ENCODE peak calls at places on chromosome X, in four cellular contexts. L, O, T and V are unnamed samples.

GRCh38 chrX:72201836-72202536 is 20.4 kb downstream of the PIN4 start:
- DNase-seq in L (no peak), O (no peak), T (no peak), V (no peak)

GRCh38 chrX:21412883-21413282 is 38.7 kb downstream of the CNKSR2 start:
- DNase-seq in L (no peak), O (no peak), T (no peak), V (no peak)

GRCh38 chrX:115332832-115333231 is 43.3 kb downstream of the LUZP4 start:
- DNase-seq in L (no peak), O (no peak), T (no peak), V (no peak)

GRCh38 chrX:107935200-107935599 is 47.0 kb downstream of the TEX13B start:
- DNase-seq in L (no peak), O (no peak), T (no peak), V (no peak)

GRCh38 chrX:53116101-53116500 is 22.2 kb downstream of the KANTR start:
- DNase-seq in L (no peak), O (no peak), T (no peak), V (no peak)

GRCh38 chrX:129653985-129654651 is 638 bp downstream of the APLN start:
- DNase-seq in L (no peak), O (peak), T (no peak), V (no peak)

GRCh38 chrX:107871136-107871535 is 45.5 kb downstream of the MID2 start:
- DNase-seq in L (no peak), O (no peak), T (no peak), V (no peak)

GRCh38 chrX:52410439-52411394 is 41.9 kb downstream of the XAGE2 start:
- DNase-seq in L (peak), O (no peak), T (no peak), V (no peak)

GRCh38 chrX:94302446-94302845 is 628.4 kb downstream of the FAM133A start:
- DNase-seq in L (no peak), O (no peak), T (no peak), V (no peak)

GRCh38 chrX:107603433-107604159 is 24.7 kb upstream of the PRPS1 start:
- DNase-seq in L (no peak), O (no peak), T (no peak), V (no peak)

GRCh38 chrX:125475482-125475881 is 155.8 kb downstream of the TEX13C start:
- DNase-seq in L (no peak), O (no peak), T (no peak), V (no peak)

GRCh38 chrX:45623266-45623665 is 422.6 kb upstream of the DIPK2B start:
- DNase-seq in L (no peak), O (no peak), T (no peak), V (no peak)

GRCh38 chrX:7216981-7217587 is 69.1 kb upstream of the PUDP start:
- DNase-seq in L (no peak), O (no peak), T (no peak), V (peak)

GRCh38 chrX:45309096-45309495 is 108.4 kb upstream of the DIPK2B start:
- DNase-seq in L (no peak), O (no peak), T (no peak), V (no peak)

GRCh38 chrX:10085223-10085622 is 71.6 kb upstream of the CLCN4 start:
- DNase-seq in L (no peak), O (no peak), T (no peak), V (no peak)

GRCh38 chrX:17007134-17007768 is 60.8 kb downstream of the REPS2 start:
- DNase-seq in L (no peak), O (no peak), T (no peak), V (peak)

GRCh38 chrX:19723427-19723826 is 164.0 kb downstream of the SH3KBP1 start:
- DNase-seq in L (no peak), O (no peak), T (no peak), V (no peak)

GRCh38 chrX:17987783-17988182 is 126.7 kb upstream of the RAI2 start:
- DNase-seq in L (no peak), O (no peak), T (no peak), V (no peak)

GRCh38 chrX:70168238-70169188 is 8.8 kb upstream of the DGAT2L6 start:
- DNase-seq in L (no peak), O (no peak), T (no peak), V (no peak)

GRCh38 chrX:12770440-12770839 is 20.8 kb upstream of the PRPS2 start:
- DNase-seq in L (no peak), O (no peak), T (no peak), V (no peak)

GRCh38 chrX:124217289-124218251 is 114.9 kb upstream of the TEX13D start:
- DNase-seq in L (no peak), O (no peak), T (no peak), V (no peak)

GRCh38 chrX:107935664-107936433 is 46.3 kb downstream of the TEX13B start:
- DNase-seq in L (no peak), O (no peak), T (no peak), V (peak)

GRCh38 chrX:50736651-50737050 is 77.3 kb downstream of the SHROOM4 start:
- DNase-seq in L (no peak), O (no peak), T (no peak), V (no peak)

GRCh38 chrX:20320461-20321159 is 53.9 kb upstream of the RPS6KA3 start:
- DNase-seq in L (peak), O (no peak), T (no peak), V (no peak)

GRCh38 chrX:39654183-39654925 is 443.4 kb downstream of the BCOR start:
- DNase-seq in L (no peak), O (no peak), T (no peak), V (no peak)

GRCh38 chrX:46268429-46268828 is 276.8 kb downstream of the ZNF674 start:
- DNase-seq in L (no peak), O (no peak), T (no peak), V (no peak)

GRCh38 chrX:30488092-30488491 is 89.5 kb downstream of the TASL start:
- DNase-seq in L (no peak), O (no peak), T (no peak), V (no peak)

GRCh38 chrX:44143061-44143602 is 169.9 kb upstream of the NDP start:
- DNase-seq in L (no peak), O (no peak), T (no peak), V (no peak)

GRCh38 chrX:132740316-132741123 is 217.9 kb downstream of the HS6ST2 start:
- DNase-seq in L (no peak), O (no peak), T (no peak), V (no peak)

GRCh38 chrX:129768186-129768585 is 11.6 kb upstream of the SASH3 start:
- DNase-seq in L (no peak), O (no peak), T (no peak), V (no peak)

GRCh38 chrX:14697453-14697852 is 168.1 kb downstream of the GLRA2 start:
- DNase-seq in L (no peak), O (no peak), T (no peak), V (peak)

GRCh38 chrX:48569958-48570357 is 4.3 kb upstream of the RBM3 start:
- DNase-seq in L (no peak), O (no peak), T (no peak), V (no peak)

DNA sequence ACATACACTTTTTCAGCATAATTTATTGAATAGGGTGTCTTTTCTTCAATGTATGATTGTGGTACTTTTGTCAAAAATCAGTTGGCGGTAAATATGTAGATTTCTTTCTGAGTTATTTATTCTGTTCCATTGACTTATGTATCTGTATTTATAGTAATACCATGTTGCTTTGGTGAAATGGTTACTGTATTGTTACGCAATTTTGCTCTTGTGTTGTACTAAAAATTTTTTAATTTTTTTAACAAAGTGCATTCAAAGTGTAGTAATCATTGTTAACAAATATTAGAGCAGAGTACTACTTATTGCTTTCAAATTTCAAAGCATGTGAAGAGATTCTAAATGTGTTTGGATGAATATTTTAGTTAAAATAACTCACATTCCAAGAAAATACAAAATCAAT is 915.4 kb downstream of the PCDH19 start:
- DNase-seq in L (no peak), O (no peak), T (no peak), V (no peak)
- TF ChIP-seq CTCF in L (no peak), O (no peak), T (no peak), V (no peak)

GRCh38 chrX:148541461-148541983 is 41.1 kb downstream of the AFF2 start:
- DNase-seq in L (no peak), O (no peak), T (no peak), V (no peak)

GRCh38 chrX:148538582-148538981 is 38.2 kb downstream of the AFF2 start:
- DNase-seq in L (no peak), O (no peak), T (no peak), V (no peak)

GRCh38 chrX:148540114-148540513 is 39.7 kb downstream of the AFF2 start:
- DNase-seq in L (no peak), O (no peak), T (no peak), V (no peak)

GRCh38 chrX:148537556-148538182 is 37.3 kb downstream of the AFF2 start:
- DNase-seq in L (no peak), O (no peak), T (no peak), V (no peak)

GRCh38 chrX:148542481-148543255 is 42.3 kb downstream of the AFF2 start:
- DNase-seq in L (no peak), O (no peak), T (no peak), V (no peak)
- TF ChIP-seq CTCF in L (no peak), O (no peak), T (no peak), V (no peak)

DNA sequence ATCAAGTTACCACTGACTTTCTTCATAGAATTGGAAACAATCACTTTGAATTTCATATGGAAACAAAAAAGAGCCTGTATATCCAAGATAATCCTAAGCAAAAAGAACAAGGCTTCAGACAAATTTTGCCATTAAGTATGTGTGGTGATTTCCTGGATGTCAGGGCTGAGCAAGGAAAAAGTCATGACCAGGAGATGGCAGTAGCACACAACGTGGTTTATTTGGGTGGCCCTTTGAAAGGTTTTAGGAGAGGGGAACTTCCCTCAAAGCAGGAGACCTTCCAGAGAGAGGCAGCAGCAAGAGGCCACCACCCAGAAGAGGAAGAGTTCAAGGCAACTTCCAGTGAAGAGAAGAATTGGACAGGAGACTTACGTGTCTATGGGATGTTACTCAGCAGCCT is 18.1 kb upstream of the ZXDB start:
- DNase-seq in L (no peak), O (no peak), T (no peak), V (no peak)
- TF ChIP-seq CTCF in L (no peak), O (peak), T (peak), V (no peak)

GRCh38 chrX:38358274-38358673 is 5.9 kb downstream of the OTC start:
- DNase-seq in L (no peak), O (no peak), T (no peak), V (no peak)
- TF ChIP-seq CTCF in L (no peak), O (no peak), T (no peak), V (no peak)

DNA sequence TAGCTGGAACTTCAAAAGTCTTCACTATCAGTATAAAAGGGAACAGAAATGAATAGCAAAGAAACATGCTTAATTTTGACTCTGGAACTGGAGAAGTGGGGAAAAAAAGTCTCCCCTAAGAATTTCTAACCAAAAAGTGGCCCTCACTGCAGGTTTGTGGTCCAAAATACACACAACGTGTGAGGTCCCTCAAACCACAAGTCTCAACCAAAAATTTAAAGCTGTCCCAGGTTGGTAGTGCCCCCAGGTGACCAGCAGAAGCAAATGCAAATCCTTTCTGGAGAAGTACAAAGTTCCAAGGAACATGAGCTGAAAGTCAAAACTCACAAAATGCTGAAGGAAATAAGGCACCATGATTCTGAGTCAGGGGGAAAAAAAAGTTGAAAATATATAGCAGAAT is 23.6 kb upstream of the VAMP7 start:
- DNase-seq in L (no peak), O (no peak), T (no peak), V (no peak)
- TF ChIP-seq CTCF in L (no peak), O (peak), T (peak), V (no peak)

DNA sequence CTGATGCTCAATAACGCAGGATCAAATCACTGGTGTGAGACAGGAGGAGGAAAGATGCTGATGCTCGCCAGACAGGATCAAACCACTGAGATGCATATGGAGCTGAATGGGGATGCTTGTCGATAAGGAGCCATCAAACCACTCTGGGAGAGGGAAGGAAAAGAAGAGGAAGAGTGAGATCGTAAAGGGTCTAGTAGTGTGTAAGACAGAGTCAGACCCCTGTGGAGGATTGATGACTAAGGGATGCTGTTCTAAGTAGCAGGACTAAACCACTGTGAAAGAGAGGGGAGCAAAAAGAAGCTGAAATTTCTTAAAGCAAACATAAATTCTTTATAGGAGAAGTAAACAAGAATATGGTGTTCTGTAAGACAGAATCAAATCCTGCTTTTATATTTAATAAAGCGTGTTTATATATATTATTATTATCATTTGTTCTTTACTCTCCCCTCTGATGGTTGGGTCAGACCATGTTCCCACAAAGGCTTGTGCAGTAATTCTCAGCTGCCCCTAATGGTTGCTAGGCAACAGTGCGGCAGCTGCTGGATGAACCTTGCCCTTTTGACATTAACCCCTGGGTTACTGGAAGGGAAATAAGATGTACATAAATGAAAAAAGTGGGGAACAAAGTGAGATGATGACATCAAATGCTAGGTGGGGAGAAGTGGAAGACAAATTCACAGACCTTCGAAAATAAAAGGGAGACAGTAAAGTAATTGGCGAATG is 432.4 kb upstream of the FGF16 start:
- DNase-seq in L (no peak), O (no peak), T (no peak), V (peak)
- TF ChIP-seq CTCF in L (no peak), O (no peak), T (no peak), V (no peak)

GRCh38 chrX:150696836-150697235 is 3.6 kb downstream of the MTMR1 start:
- DNase-seq in L (no peak), O (no peak), T (no peak), V (no peak)

GRCh38 chrX:150696264-150696789 is 3.1 kb downstream of the MTMR1 start:
- DNase-seq in L (no peak), O (no peak), T (no peak), V (no peak)

GRCh38 chrX:150704030-150704613 is 10.9 kb downstream of the MTMR1 start:
- DNase-seq in L (no peak), O (no peak), T (no peak), V (no peak)

GRCh38 chrX:150697641-150698040 is 4.4 kb downstream of the MTMR1 start:
- DNase-seq in L (no peak), O (no peak), T (no peak), V (no peak)

DNA sequence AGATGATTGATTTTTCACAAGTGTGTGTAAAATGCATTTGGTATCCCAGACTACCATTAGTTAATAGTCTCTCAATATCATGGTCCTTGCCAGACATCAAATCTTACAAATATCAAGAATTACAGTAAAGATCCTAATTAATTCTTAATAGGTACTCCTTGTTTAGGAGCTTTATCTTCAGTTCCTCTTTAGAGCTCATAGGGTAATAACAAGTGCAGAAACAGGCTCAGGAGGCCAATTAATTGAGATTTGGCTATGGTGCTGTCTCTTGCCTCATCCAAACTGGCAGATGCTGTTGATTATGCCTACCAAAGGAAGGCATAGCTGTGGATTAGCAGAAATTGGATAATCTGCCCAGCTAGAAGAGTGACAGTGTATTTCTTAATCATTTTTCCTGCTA is 6.9 kb downstream of the MTMR1 start:
- DNase-seq in L (no peak), O (no peak), T (no peak), V (no peak)
- TF ChIP-seq CTCF in L (no peak), O (no peak), T (no peak), V (no peak)

GRCh38 chrX:153735274-153735673 is 10.6 kb downstream of the ABCD1 start:
- DNase-seq in L (no peak), O (no peak), T (no peak), V (no peak)
- TF ChIP-seq CTCF in L (no peak), O (no peak), T (no peak), V (no peak)

GRCh38 chrX:136608295-136608933 is 39.5 kb upstream of the CD40LG start:
- DNase-seq in L (peak), O (peak), T (no peak), V (no peak)
- TF ChIP-seq CTCF in L (peak), O (peak), T (no peak), V (no peak)